ENCODE peak calls at places on chromosome 19, in four cellular contexts. T is heart left ventricle, O is left ventricle myocardium inferior, R is suprapubic skin. D is an unnamed sample.

GRCh38 chr19:40147693-40148347 is 43.4 kb upstream of the MAP3K10 start:
- DNase-seq in T (no peak), O (no peak), R (peak), D (no peak)

GRCh38 chr19:16381756-16382401 is 57.3 kb downstream of the KLF2 start:
- DNase-seq in T (peak), O (peak), R (peak), D (no peak)

GRCh38 chr19:47239610-47240296 is 8.8 kb upstream of the BBC3 start:
- DNase-seq in T (peak), O (peak), R (no peak), D (peak)

GRCh38 chr19:850221-850978 is 1.7 kb upstream of the ELANE start:
- DNase-seq in T (peak), O (peak), R (peak), D (peak)

GRCh38 chr19:29831041-29831548 is 19.3 kb downstream of the CCNE1 start:
- DNase-seq in T (no peak), O (no peak), R (peak), D (no peak)

GRCh38 chr19:10112895-10113591 is 1.6 kb downstream of the P2RY11 start:
- DNase-seq in T (no peak), O (no peak), R (peak), D (peak)

GRCh38 chr19:30523791-30524190 is 151.6 kb downstream of the ZNF536 start:
- DNase-seq in T (no peak), O (no peak), R (no peak), D (no peak)

GRCh38 chr19:10830370-10830769 is 5.6 kb downstream of the TMED1 start:
- DNase-seq in T (no peak), O (no peak), R (no peak), D (no peak)

GRCh38 chr19:1265611-1266115 is 3.5 kb upstream of the CIRBP start:
- DNase-seq in T (peak), O (peak), R (peak), D (peak)

GRCh38 chr19:23436318-23436717 is 41.0 kb upstream of the ZNF91 start:
- DNase-seq in T (no peak), O (no peak), R (no peak), D (peak)

GRCh38 chr19:4589579-4590410 is 30.3 kb upstream of the SEMA6B start:
- DNase-seq in T (peak), O (peak), R (no peak), D (peak)

GRCh38 chr19:39411832-39412099 is 703 bp upstream of the PLEKHG2 start:
- DNase-seq in T (peak), O (peak), R (peak), D (peak)

GRCh38 chr19:5038631-5039271 is 69.8 kb downstream of the KDM4B start:
- DNase-seq in T (no peak), O (no peak), R (no peak), D (peak)

GRCh38 chr19:12647490-12648071 is 19.0 kb downstream of the MAN2B1 start:
- DNase-seq in T (peak), O (no peak), R (no peak), D (peak)

GRCh38 chr19:39032164-39032918 is at the start of gene FBXO27:
- DNase-seq in T (peak), O (peak), R (peak), D (no peak)

GRCh38 chr19:46678110-46678732 is 17.2 kb upstream of the DACT3 start:
- DNase-seq in T (no peak), O (no peak), R (no peak), D (peak)

GRCh38 chr19:46907880-46908279 is 47.1 kb downstream of the ARHGAP35 start:
- DNase-seq in T (peak), O (no peak), R (peak), D (no peak)

GRCh38 chr19:46515879-46516350 is 20.2 kb upstream of the PNMA8B start:
- DNase-seq in T (no peak), O (no peak), R (no peak), D (no peak)

GRCh38 chr19:9741476-9742171 is 26.9 kb downstream of the ZNF846 start:
- DNase-seq in T (no peak), O (no peak), R (no peak), D (no peak)

GRCh38 chr19:46615966-46616365 is 8.9 kb downstream of the PTGIR start:
- DNase-seq in T (peak), O (peak), R (no peak), D (peak)

GRCh38 chr19:11046608-11047354 is 42.5 kb upstream of the LDLR start:
- DNase-seq in T (no peak), O (no peak), R (no peak), D (no peak)

GRCh38 chr19:50314724-50315700 is 14.2 kb downstream of the KCNC3 start:
- DNase-seq in T (no peak), O (no peak), R (peak), D (no peak)

GRCh38 chr19:40831502-40832430 is 18.5 kb downstream of the CYP2A6 start:
- DNase-seq in T (no peak), O (no peak), R (no peak), D (no peak)

GRCh38 chr19:42412661-42413076 is 14.5 kb downstream of the LIPE start:
- DNase-seq in T (peak), O (no peak), R (no peak), D (no peak)

GRCh38 chr19:29878973-29879654 is 62.9 kb upstream of the URI1 start:
- DNase-seq in T (no peak), O (no peak), R (no peak), D (peak)

GRCh38 chr19:39498262-39499081 is at the start of gene DLL3:
- DNase-seq in T (no peak), O (no peak), R (no peak), D (peak)

GRCh38 chr19:34428549-34429285 is 536 bp downstream of the UBA2 start:
- DNase-seq in T (peak), O (peak), R (no peak), D (peak)

GRCh38 chr19:8445488-8446001 is 770 bp downstream of the HNRNPM start:
- DNase-seq in T (peak), O (peak), R (peak), D (peak)

GRCh38 chr19:57814505-57815246 is at the start of gene ZNF552:
- DNase-seq in T (peak), O (peak), R (peak), D (peak)

DNA sequence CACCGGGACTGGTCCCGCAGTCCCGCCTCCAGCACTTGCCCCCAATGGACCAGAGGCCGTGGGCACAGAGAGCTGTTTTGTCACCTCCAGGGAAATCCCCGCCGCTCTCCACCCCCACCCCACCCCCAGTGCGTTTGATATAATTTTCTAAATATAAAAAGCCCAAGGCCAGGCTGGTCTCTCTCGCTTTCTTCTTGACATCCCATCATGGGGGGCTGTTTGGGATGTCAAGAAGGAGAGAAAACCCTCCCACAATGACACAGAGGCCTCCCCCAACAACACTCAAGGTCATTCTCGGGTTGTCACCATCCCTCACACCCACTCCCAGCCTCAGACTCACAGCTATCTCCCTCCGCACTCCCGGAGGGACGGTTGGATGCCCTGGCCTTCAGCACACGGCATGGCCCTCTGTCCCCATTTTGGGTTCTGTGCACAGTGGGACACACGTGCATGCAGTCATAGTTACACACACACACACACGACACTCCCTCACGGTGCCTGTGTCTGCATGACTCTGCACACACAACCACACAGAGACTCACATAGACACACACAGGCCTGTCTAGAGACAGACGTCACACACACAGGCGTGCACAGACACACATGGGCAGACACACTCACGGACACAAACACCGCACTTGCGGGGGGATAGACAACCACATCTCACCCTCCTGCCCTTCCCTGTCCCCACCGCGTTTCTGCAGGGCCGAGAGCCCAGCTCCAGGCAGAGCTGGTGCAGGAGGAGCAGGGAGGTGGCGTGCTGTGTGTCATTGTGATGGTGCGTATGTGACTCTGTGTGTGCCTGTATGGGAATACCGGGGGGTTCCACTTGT is 4.8 kb upstream of the NFIC start:
- DNase-seq in T (no peak), O (no peak), R (no peak), D (no peak)
- H3K4me3 ChIP-seq in T (peak), O (peak), R (peak), D (peak)

GRCh38 chr19:14715841-14716240 is 26.0 kb downstream of the ZNF333 start:
- DNase-seq in T (no peak), O (no peak), R (no peak), D (no peak)
- TF ChIP-seq CTCF in T (no peak), O (no peak), R (no peak), D (no peak)

DNA sequence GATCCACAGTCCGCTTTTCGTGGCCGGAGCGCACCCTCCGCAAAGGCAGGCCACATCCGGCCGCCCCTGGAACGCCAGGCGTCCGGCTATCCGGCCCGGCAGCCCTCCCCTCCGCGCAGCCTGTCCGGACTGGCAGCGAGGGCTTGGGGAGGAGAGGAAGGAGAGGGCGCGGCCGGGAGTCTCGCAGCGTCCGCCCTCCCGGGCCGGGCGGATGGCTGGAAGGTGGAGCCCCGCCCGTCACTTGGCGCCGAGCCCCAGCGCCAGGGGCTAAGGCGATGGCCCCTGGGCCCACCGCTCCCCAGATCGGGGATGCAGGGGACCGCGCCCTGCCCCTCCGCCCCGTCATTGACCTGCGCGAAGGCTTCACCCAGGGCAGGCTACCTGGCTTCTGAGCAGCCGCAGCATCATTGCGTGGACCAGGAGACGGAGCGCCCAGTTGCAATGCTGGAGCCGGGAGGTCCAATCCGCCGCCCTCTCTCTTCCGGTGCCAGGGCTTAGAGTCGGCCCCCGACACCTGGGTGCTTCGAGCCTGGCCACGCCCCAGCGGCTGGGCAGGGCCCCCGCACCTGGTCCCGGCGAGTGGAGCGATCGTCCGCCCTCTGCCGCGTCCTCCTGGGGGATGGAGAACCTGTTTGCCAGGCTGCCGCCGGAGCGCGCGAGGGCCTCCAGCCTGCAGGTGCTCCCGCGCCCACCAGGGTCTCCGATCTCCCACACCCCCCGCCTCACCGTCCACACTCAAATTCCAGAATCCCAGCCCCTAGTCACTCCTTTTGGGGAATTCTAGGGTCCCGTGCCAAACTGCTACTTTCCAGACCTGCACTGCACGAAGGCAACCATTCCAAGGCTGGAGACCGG is at the start of gene FUT1:
- DNase-seq in T (peak), O (peak), R (peak), D (peak)
- H3K4me3 ChIP-seq in T (peak), O (peak), R (peak), D (peak)

DNA sequence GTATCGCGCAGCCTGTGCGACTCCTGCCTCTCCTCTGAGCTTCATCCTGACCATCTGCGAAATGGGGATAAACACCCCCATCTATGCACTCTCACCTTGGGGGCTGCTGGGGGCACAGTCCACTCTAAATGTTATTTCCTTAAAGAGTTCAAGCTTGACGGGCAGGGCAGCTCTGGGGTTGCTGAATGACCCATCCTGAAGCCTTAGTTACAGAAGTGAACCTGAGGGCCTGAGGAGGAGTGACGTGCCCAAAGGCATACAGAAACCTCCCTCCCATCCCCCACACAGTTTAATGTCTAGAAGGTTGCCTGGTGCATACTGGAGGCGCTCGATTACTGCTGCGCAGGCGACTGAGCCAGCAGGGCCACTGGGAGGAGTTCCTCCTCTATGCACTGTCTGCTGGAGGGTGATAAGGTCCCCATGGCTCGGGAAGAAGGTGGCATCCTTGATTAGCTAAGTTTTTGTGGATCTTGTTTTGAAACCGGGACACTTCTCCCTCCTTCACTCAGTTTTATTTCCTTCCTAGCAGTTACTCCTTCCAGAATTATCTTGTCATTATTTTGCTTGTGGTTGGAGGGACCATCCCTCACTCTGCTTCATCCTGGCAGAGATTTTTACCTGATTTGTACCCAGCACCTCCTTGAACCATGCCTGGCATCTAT is 572 bp upstream of the FKBP8 start:
- DNase-seq in T (peak), O (no peak), R (no peak), D (peak)
- TF ChIP-seq CTCF in T (no peak), O (no peak), R (no peak), D (peak)

DNA sequence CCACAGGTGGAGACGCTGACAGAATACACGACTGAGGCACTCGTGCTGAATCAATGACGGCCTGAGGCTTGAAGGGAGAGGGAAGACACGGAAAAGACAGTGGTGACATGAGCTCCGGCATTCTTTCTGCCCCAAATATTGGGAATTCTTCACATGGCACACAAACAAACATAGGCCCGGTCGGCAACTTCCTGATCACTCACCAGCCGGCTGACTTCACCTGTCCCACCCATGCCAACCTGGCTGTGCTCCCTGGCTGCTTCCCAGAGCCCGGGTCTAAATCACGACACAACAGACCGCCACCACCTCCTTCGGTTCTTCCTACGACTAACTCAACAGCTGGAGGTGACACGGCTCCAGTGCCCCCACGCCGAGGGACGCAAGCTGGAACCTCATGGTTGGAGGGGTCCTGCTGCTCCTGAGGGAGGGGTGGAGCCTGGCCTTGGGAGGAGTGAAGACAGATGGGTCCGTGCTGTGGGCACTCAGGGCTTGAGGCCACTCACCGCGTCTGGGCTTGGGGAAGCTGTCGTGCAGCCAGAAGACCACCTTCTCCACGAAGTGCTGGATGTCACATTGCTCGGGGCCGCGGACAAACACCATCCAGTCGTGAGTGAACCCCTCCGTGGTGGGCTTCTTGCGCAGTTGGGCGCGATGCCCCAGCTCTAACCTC is 9.6 kb downstream of the MLLT1 start:
- DNase-seq in T (no peak), O (no peak), R (no peak), D (no peak)
- H3K4me3 ChIP-seq in T (no peak), O (no peak), R (no peak), D (no peak)

DNA sequence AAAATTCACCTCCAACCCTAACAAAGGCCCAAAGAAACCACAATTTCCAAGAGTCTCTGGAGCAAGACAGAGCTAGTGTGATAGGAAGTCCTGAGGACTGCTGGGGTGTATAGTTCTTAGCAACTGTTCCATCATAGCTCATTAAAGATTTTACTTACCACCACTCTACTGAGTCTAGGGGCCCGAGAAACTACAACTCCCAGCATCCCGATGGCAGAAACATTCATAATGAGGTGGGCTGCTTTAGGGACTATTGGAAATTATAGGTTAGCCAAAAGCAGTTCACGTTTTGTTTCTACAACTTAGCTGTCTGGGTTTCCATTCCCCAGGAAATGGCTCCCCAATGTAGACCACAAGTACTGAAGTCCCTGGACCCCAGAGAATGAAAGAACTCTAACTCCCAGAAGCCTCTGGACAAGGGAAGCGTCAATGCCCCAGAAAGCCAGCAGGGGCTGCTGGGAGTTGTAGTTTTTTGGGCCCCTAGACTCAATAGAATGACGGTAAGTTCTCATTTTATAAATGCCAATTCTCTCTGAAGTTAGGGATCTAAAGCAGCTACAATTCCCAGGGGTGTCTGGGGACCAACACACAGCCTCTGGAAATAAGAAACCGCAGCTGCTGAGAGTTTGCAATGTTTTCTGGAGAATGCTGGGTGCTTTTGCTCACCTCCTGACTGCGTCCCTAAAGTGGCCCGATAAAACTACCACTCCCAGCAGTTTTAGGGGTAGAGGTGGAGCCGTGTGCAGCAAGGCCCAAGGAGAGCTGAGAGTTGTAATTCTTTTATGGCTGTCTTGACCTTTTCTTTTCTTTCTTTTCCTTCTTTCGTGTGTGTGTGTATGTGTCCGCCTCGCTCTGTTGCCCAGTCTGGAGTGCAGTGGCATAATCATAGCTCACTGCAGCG is 11.1 kb downstream of the FTL start:
- DNase-seq in T (no peak), O (no peak), R (no peak), D (peak)
- TF ChIP-seq CTCF in T (no peak), O (no peak), R (no peak), D (peak)

DNA sequence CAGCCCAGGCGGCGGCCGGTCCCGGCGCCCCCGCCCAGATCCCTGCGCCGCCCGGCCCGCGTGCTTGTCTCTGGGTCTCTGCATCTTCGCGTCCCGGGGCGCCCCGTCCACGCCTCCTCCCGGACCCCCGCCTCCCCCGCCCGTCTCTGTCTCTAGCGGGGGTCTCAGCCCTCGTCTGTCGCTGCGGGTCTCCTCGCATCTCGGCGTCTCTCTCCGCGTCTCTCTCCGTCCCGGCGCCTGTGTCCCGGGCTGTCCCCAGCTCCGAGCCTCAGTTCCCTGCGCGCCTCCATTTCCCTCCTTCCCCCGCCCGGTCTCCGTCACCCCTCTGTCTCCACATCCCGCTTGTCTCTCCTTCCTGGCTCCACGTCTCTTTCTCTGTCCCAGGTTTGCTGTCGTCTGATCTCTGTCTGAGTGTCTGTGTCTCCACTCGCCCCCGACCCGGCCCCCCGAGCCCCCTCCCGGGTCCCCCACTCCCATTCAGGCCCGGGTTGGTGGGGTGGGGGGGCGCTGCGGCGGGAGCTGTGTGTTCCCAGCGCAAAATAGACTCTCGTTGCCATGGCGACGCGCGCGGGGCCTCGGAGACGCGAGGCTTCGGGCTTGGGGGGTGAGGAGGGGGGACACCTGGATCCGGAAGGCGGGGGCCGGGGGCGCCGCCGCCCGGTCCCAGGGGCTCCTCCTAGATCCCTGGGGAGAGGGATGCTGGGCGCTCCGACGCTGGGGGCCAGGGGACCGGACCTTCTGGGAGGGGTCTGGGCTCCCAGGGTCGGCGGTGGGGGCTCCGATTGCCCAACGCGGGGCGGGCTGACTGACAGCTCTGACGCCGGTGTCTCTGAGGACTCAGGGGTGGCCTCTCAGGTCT is 8.7 kb upstream of the SHISA7 start:
- DNase-seq in T (no peak), O (no peak), R (no peak), D (no peak)
- H3K4me3 ChIP-seq in T (no peak), O (peak), R (peak), D (peak)

D was measured in BE2C.